ENCODE peak calls at places on chromosomes 3 and 15, in ten cellular contexts. Z, N, H, U, X, A, T, W, K and I are unnamed samples.

GRCh38 chr15:66565141-66565595 is 630 bp downstream of the LCTL start:
- DNase-seq in Z (no peak), N (no peak), H (no peak), U (no peak), X (no peak), A (no peak), T (no peak), W (no peak), K (no peak), I (no peak)

GRCh38 chr3:97901327-97902295 is 70.6 kb downstream of the RIOX2 start:
- DNase-seq in Z (peak; percentile 19), N (no peak), H (no peak), U (no peak), X (no peak), A (no peak), T (no peak), W (no peak), K (no peak), I (no peak)

GRCh38 chr3:131960324-131960723 is 74.5 kb downstream of the CPNE4 start:
- DNase-seq in Z (peak; percentile 3), N (no peak), H (no peak), U (no peak), X (no peak), A (no peak), T (no peak), W (no peak), K (no peak), I (no peak)

GRCh38 chr15:28920781-28921331 is 35.1 kb downstream of the APBA2 start:
- DNase-seq in Z (no peak), N (no peak), H (no peak), U (no peak), X (no peak), A (no peak), T (no peak), W (no peak), K (no peak), I (peak; percentile 24)

GRCh38 chr3:86416334-86416733 is 574.6 kb downstream of the VGLL3 start:
- DNase-seq in Z (no peak), N (no peak), H (no peak), U (no peak), X (no peak), A (no peak), T (no peak), W (no peak), K (no peak), I (no peak)

GRCh38 chr15:48643236-48643635 is 2.3 kb downstream of the FBN1 start:
- DNase-seq in Z (no peak), N (no peak), H (no peak), U (no peak), X (no peak), A (no peak), T (no peak), W (no peak), K (no peak), I (no peak)

GRCh38 chr3:52231502-52232278 is 6.2 kb upstream of the TLR9 start:
- DNase-seq in Z (peak; percentile 83), N (no peak), H (no peak), U (no peak), X (peak; percentile 77), A (peak; percentile 88), T (peak; percentile 64), W (peak; percentile 92), K (peak; percentile 27), I (no peak)

GRCh38 chr15:82864967-82865366 is 55.5 kb downstream of the WHAMM start:
- DNase-seq in Z (no peak), N (no peak), H (no peak), U (no peak), X (no peak), A (no peak), T (no peak), W (no peak), K (no peak), I (no peak)

GRCh38 chr3:174812172-174812862 is 46.8 kb upstream of the NAALADL2 start:
- DNase-seq in Z (no peak), N (no peak), H (no peak), U (no peak), X (no peak), A (no peak), T (no peak), W (no peak), K (no peak), I (no peak)

GRCh38 chr3:114310701-114311100 is 16.9 kb downstream of the TIGIT start:
- DNase-seq in Z (no peak), N (no peak), H (no peak), U (no peak), X (no peak), A (no peak), T (no peak), W (no peak), K (no peak), I (no peak)

GRCh38 chr15:63800739-63801138 is 33.0 kb downstream of the HERC1 start:
- DNase-seq in Z (no peak), N (no peak), H (no peak), U (no peak), X (no peak), A (no peak), T (no peak), W (no peak), K (no peak), I (no peak)